ENCODE peak calls at places on chromosomes 4 and X, in seven cellular contexts. One of them, this sample, is unnamed.

GRCh38 chrX:119237526-119238035 is 1.5 kb downstream of the PGRMC1 start:
- DNase-seq in stimulated activated CD4-positive, alpha-beta T cell treated with anti-CD3 and anti-CD28 coated beads, TNF-alpha, amount 100 ng/mL, for 1 hour: no peak
- DNase-seq in cardiac muscle cell: no peak
- DNase-seq in naive B cell: no peak
- DNase-seq in activated gamma-delta T cell treated with Interleukin-2 at 50 U/mL for 16 hours: no peak
- DNase-seq in retina: peak
- DNase-seq in psoas muscle: no peak
- DNase-seq in this sample: no peak

GRCh38 chr4:140635606-140636005 is 66.8 kb upstream of the UCP1 start:
- DNase-seq in psoas muscle: peak
- DNase-seq in stimulated activated CD4-positive, alpha-beta T cell treated with anti-CD3 and anti-CD28 coated beads, TNF-alpha, amount 100 ng/mL, for 1 hour: no peak
- DNase-seq in activated gamma-delta T cell treated with Interleukin-2 at 50 U/mL for 16 hours: no peak
- DNase-seq in naive B cell: no peak
- DNase-seq in cardiac muscle cell: peak
- DNase-seq in retina: no peak
- DNase-seq in this sample: no peak

GRCh38 chr4:79851625-79852304 is 221.3 kb downstream of the ANTXR2 start:
- DNase-seq in stimulated activated CD4-positive, alpha-beta T cell treated with anti-CD3 and anti-CD28 coated beads, TNF-alpha, amount 100 ng/mL, for 1 hour: no peak
- DNase-seq in activated gamma-delta T cell treated with Interleukin-2 at 50 U/mL for 16 hours: no peak
- DNase-seq in retina: no peak
- DNase-seq in psoas muscle: no peak
- DNase-seq in naive B cell: no peak
- DNase-seq in cardiac muscle cell: no peak
- DNase-seq in this sample: no peak

GRCh38 chr4:176123710-176124407 is 58.2 kb downstream of the WDR17 start:
- DNase-seq in naive B cell: no peak
- DNase-seq in psoas muscle: no peak
- DNase-seq in cardiac muscle cell: peak
- DNase-seq in stimulated activated CD4-positive, alpha-beta T cell treated with anti-CD3 and anti-CD28 coated beads, TNF-alpha, amount 100 ng/mL, for 1 hour: no peak
- DNase-seq in activated gamma-delta T cell treated with Interleukin-2 at 50 U/mL for 16 hours: no peak
- DNase-seq in retina: peak
- DNase-seq in this sample: no peak

GRCh38 chr4:108432418-108432817 is 188.0 kb upstream of the RPL34 start:
- DNase-seq in psoas muscle: no peak
- DNase-seq in cardiac muscle cell: no peak
- DNase-seq in retina: no peak
- DNase-seq in naive B cell: no peak
- DNase-seq in activated gamma-delta T cell treated with Interleukin-2 at 50 U/mL for 16 hours: no peak
- DNase-seq in stimulated activated CD4-positive, alpha-beta T cell treated with anti-CD3 and anti-CD28 coated beads, TNF-alpha, amount 100 ng/mL, for 1 hour: no peak
- DNase-seq in this sample: no peak

GRCh38 chr4:155828628-155829027 is 37.4 kb downstream of the ASIC5 start:
- DNase-seq in retina: no peak
- DNase-seq in naive B cell: no peak
- DNase-seq in stimulated activated CD4-positive, alpha-beta T cell treated with anti-CD3 and anti-CD28 coated beads, TNF-alpha, amount 100 ng/mL, for 1 hour: no peak
- DNase-seq in psoas muscle: no peak
- DNase-seq in cardiac muscle cell: no peak
- DNase-seq in activated gamma-delta T cell treated with Interleukin-2 at 50 U/mL for 16 hours: no peak
- DNase-seq in this sample: no peak

GRCh38 chr4:1711055-1711905 is 839 bp downstream of the SLBP start:
- DNase-seq in stimulated activated CD4-positive, alpha-beta T cell treated with anti-CD3 and anti-CD28 coated beads, TNF-alpha, amount 100 ng/mL, for 1 hour: no peak
- DNase-seq in activated gamma-delta T cell treated with Interleukin-2 at 50 U/mL for 16 hours: no peak
- DNase-seq in psoas muscle: peak
- DNase-seq in cardiac muscle cell: peak
- DNase-seq in naive B cell: peak
- DNase-seq in retina: peak
- DNase-seq in this sample: no peak

GRCh38 chr4:48331577-48332340 is 9.6 kb upstream of the SLAIN2 start:
- DNase-seq in psoas muscle: no peak
- DNase-seq in retina: no peak
- DNase-seq in cardiac muscle cell: no peak
- DNase-seq in naive B cell: no peak
- DNase-seq in stimulated activated CD4-positive, alpha-beta T cell treated with anti-CD3 and anti-CD28 coated beads, TNF-alpha, amount 100 ng/mL, for 1 hour: no peak
- DNase-seq in activated gamma-delta T cell treated with Interleukin-2 at 50 U/mL for 16 hours: no peak
- DNase-seq in this sample: no peak

GRCh38 chr4:30716671-30717207 is 3.4 kb upstream of the PCDH7 start:
- DNase-seq in psoas muscle: no peak
- DNase-seq in activated gamma-delta T cell treated with Interleukin-2 at 50 U/mL for 16 hours: no peak
- DNase-seq in naive B cell: no peak
- DNase-seq in retina: peak
- DNase-seq in stimulated activated CD4-positive, alpha-beta T cell treated with anti-CD3 and anti-CD28 coated beads, TNF-alpha, amount 100 ng/mL, for 1 hour: no peak
- DNase-seq in cardiac muscle cell: peak
- DNase-seq in this sample: no peak

GRCh38 chrX:49186125-49187027 is at the start of gene PRICKLE3:
- DNase-seq in retina: peak
- DNase-seq in naive B cell: peak
- DNase-seq in stimulated activated CD4-positive, alpha-beta T cell treated with anti-CD3 and anti-CD28 coated beads, TNF-alpha, amount 100 ng/mL, for 1 hour: peak
- DNase-seq in psoas muscle: peak
- DNase-seq in cardiac muscle cell: peak
- DNase-seq in activated gamma-delta T cell treated with Interleukin-2 at 50 U/mL for 16 hours: peak
- DNase-seq in this sample: peak

GRCh38 chrX:28675173-28675572 is 87.9 kb downstream of the IL1RAPL1 start:
- DNase-seq in retina: no peak
- DNase-seq in cardiac muscle cell: no peak
- DNase-seq in activated gamma-delta T cell treated with Interleukin-2 at 50 U/mL for 16 hours: no peak
- DNase-seq in naive B cell: no peak
- DNase-seq in psoas muscle: no peak
- DNase-seq in stimulated activated CD4-positive, alpha-beta T cell treated with anti-CD3 and anti-CD28 coated beads, TNF-alpha, amount 100 ng/mL, for 1 hour: no peak
- DNase-seq in this sample: no peak

GRCh38 chr4:139669859-139670258 is 4.2 kb downstream of the MGST2 start:
- DNase-seq in retina: no peak
- DNase-seq in psoas muscle: no peak
- DNase-seq in stimulated activated CD4-positive, alpha-beta T cell treated with anti-CD3 and anti-CD28 coated beads, TNF-alpha, amount 100 ng/mL, for 1 hour: no peak
- DNase-seq in naive B cell: no peak
- DNase-seq in cardiac muscle cell: no peak
- DNase-seq in activated gamma-delta T cell treated with Interleukin-2 at 50 U/mL for 16 hours: no peak
- DNase-seq in this sample: no peak

GRCh38 chr4:79897174-79897573 is 175.9 kb downstream of the ANTXR2 start:
- DNase-seq in cardiac muscle cell: no peak
- DNase-seq in stimulated activated CD4-positive, alpha-beta T cell treated with anti-CD3 and anti-CD28 coated beads, TNF-alpha, amount 100 ng/mL, for 1 hour: no peak
- DNase-seq in retina: no peak
- DNase-seq in psoas muscle: no peak
- DNase-seq in activated gamma-delta T cell treated with Interleukin-2 at 50 U/mL for 16 hours: no peak
- DNase-seq in naive B cell: no peak
- DNase-seq in this sample: no peak

GRCh38 chr4:181998588-181998987 is 244.6 kb upstream of the TENM3 start:
- DNase-seq in retina: no peak
- DNase-seq in stimulated activated CD4-positive, alpha-beta T cell treated with anti-CD3 and anti-CD28 coated beads, TNF-alpha, amount 100 ng/mL, for 1 hour: no peak
- DNase-seq in activated gamma-delta T cell treated with Interleukin-2 at 50 U/mL for 16 hours: no peak
- DNase-seq in psoas muscle: no peak
- DNase-seq in naive B cell: no peak
- DNase-seq in cardiac muscle cell: no peak
- DNase-seq in this sample: no peak

GRCh38 chrX:111010151-111010550 is 85.8 kb upstream of the PAK3 start:
- DNase-seq in psoas muscle: no peak
- DNase-seq in retina: no peak
- DNase-seq in naive B cell: no peak
- DNase-seq in stimulated activated CD4-positive, alpha-beta T cell treated with anti-CD3 and anti-CD28 coated beads, TNF-alpha, amount 100 ng/mL, for 1 hour: no peak
- DNase-seq in cardiac muscle cell: no peak
- DNase-seq in activated gamma-delta T cell treated with Interleukin-2 at 50 U/mL for 16 hours: no peak
- DNase-seq in this sample: no peak

GRCh38 chr4:3801931-3802550 is 35.9 kb downstream of the ADRA2C start:
- DNase-seq in stimulated activated CD4-positive, alpha-beta T cell treated with anti-CD3 and anti-CD28 coated beads, TNF-alpha, amount 100 ng/mL, for 1 hour: no peak
- DNase-seq in retina: no peak
- DNase-seq in activated gamma-delta T cell treated with Interleukin-2 at 50 U/mL for 16 hours: no peak
- DNase-seq in naive B cell: no peak
- DNase-seq in cardiac muscle cell: no peak
- DNase-seq in psoas muscle: peak
- DNase-seq in this sample: no peak

GRCh38 chr4:109921384-109921808 is 8.7 kb downstream of the EGF start:
- DNase-seq in psoas muscle: no peak
- DNase-seq in naive B cell: no peak
- DNase-seq in activated gamma-delta T cell treated with Interleukin-2 at 50 U/mL for 16 hours: no peak
- DNase-seq in stimulated activated CD4-positive, alpha-beta T cell treated with anti-CD3 and anti-CD28 coated beads, TNF-alpha, amount 100 ng/mL, for 1 hour: no peak
- DNase-seq in cardiac muscle cell: no peak
- DNase-seq in retina: peak
- DNase-seq in this sample: no peak

GRCh38 chrX:108165349-108166111 is 74.0 kb downstream of the ATG4A start:
- DNase-seq in stimulated activated CD4-positive, alpha-beta T cell treated with anti-CD3 and anti-CD28 coated beads, TNF-alpha, amount 100 ng/mL, for 1 hour: no peak
- DNase-seq in activated gamma-delta T cell treated with Interleukin-2 at 50 U/mL for 16 hours: no peak
- DNase-seq in psoas muscle: no peak
- DNase-seq in naive B cell: no peak
- DNase-seq in cardiac muscle cell: peak
- DNase-seq in retina: peak
- DNase-seq in this sample: no peak

GRCh38 chr4:82801910-82802521 is 3.4 kb upstream of the SCD5 start:
- DNase-seq in activated gamma-delta T cell treated with Interleukin-2 at 50 U/mL for 16 hours: no peak
- DNase-seq in naive B cell: no peak
- DNase-seq in psoas muscle: no peak
- DNase-seq in cardiac muscle cell: no peak
- DNase-seq in stimulated activated CD4-positive, alpha-beta T cell treated with anti-CD3 and anti-CD28 coated beads, TNF-alpha, amount 100 ng/mL, for 1 hour: no peak
- DNase-seq in retina: no peak
- DNase-seq in this sample: no peak

GRCh38 chrX:65846974-65847373 is 179.5 kb downstream of the MSN start:
- DNase-seq in naive B cell: no peak
- DNase-seq in psoas muscle: no peak
- DNase-seq in retina: no peak
- DNase-seq in cardiac muscle cell: no peak
- DNase-seq in stimulated activated CD4-positive, alpha-beta T cell treated with anti-CD3 and anti-CD28 coated beads, TNF-alpha, amount 100 ng/mL, for 1 hour: no peak
- DNase-seq in activated gamma-delta T cell treated with Interleukin-2 at 50 U/mL for 16 hours: no peak
- DNase-seq in this sample: no peak

GRCh38 chrX:94908171-94908570 is 1234.2 kb downstream of the FAM133A start:
- DNase-seq in naive B cell: no peak
- DNase-seq in psoas muscle: no peak
- DNase-seq in cardiac muscle cell: no peak
- DNase-seq in stimulated activated CD4-positive, alpha-beta T cell treated with anti-CD3 and anti-CD28 coated beads, TNF-alpha, amount 100 ng/mL, for 1 hour: no peak
- DNase-seq in activated gamma-delta T cell treated with Interleukin-2 at 50 U/mL for 16 hours: no peak
- DNase-seq in retina: no peak
- DNase-seq in this sample: no peak

GRCh38 chr4:8855781-8856245 is 15.8 kb downstream of the HMX1 start:
- DNase-seq in stimulated activated CD4-positive, alpha-beta T cell treated with anti-CD3 and anti-CD28 coated beads, TNF-alpha, amount 100 ng/mL, for 1 hour: no peak
- DNase-seq in retina: peak
- DNase-seq in psoas muscle: no peak
- DNase-seq in naive B cell: no peak
- DNase-seq in activated gamma-delta T cell treated with Interleukin-2 at 50 U/mL for 16 hours: no peak
- DNase-seq in cardiac muscle cell: peak
- DNase-seq in this sample: no peak

GRCh38 chrX:46698691-46699090 is 60.2 kb downstream of the SLC9A7 start:
- DNase-seq in activated gamma-delta T cell treated with Interleukin-2 at 50 U/mL for 16 hours: no peak
- DNase-seq in naive B cell: no peak
- DNase-seq in retina: no peak
- DNase-seq in stimulated activated CD4-positive, alpha-beta T cell treated with anti-CD3 and anti-CD28 coated beads, TNF-alpha, amount 100 ng/mL, for 1 hour: no peak
- DNase-seq in psoas muscle: no peak
- DNase-seq in cardiac muscle cell: no peak
- DNase-seq in this sample: no peak